ENCODE peak calls at places on chromosome X, in five cellular contexts. K is glutamatergic neuron, H is sigmoid colon, C is IMR-90, G is RWPE1. U is an unnamed sample.

GRCh38 chrX:2781698-2782097 is 29.9 kb downstream of the XG start:
- DNase-seq in H (no peak), C (peak; percentile 2), K (no peak), G (no peak), U (no peak)

GRCh38 chrX:119187298-119187697 is 48.8 kb upstream of the PGRMC1 start:
- DNase-seq in G (no peak), K (no peak), C (no peak), H (no peak), U (no peak)

GRCh38 chrX:123504630-123505270 is 228.1 kb downstream of the THOC2 start:
- DNase-seq in K (no peak), C (no peak), H (no peak), G (no peak), U (no peak)

GRCh38 chrX:110915120-110915519 is 119.5 kb upstream of the CHRDL1 start:
- DNase-seq in K (no peak), H (no peak), G (peak; percentile 20), C (peak; percentile 69), U (no peak)

GRCh38 chrX:135707880-135708279 is 5.6 kb upstream of the CT45A1 start:
- DNase-seq in H (no peak), K (peak; percentile 61), G (no peak), C (no peak), U (no peak)

GRCh38 chrX:130091976-130092522 is 18.2 kb downstream of the ELF4 start:
- DNase-seq in K (no peak), H (no peak), G (no peak), C (no peak), U (no peak)

GRCh38 chrX:39195156-39195555 is 393.9 kb downstream of the MID1IP1 start:
- DNase-seq in H (no peak), G (no peak), C (no peak), K (peak; percentile 47), U (no peak)

GRCh38 chrX:52979993-52980392 is 21.7 kb upstream of the FAM156A start:
- DNase-seq in H (peak; percentile 47), C (no peak), G (no peak), K (no peak), U (no peak)

GRCh38 chrX:38641197-38641596 is 79.9 kb downstream of the TSPAN7 start:
- DNase-seq in C (no peak), H (no peak), K (no peak), G (no peak), U (no peak)

GRCh38 chrX:7110821-7111276 is 36.7 kb upstream of the STS start:
- DNase-seq in H (no peak), K (no peak), G (no peak), C (no peak), U (no peak)

GRCh38 chrX:153981771-153982533 is 9.4 kb downstream of the TMEM187 start:
- DNase-seq in K (no peak), G (no peak), C (no peak), H (no peak), U (no peak)

GRCh38 chrX:146385529-146385928 is 424.0 kb upstream of the CXorf51B start:
- DNase-seq in H (no peak), G (no peak), K (no peak), C (no peak), U (no peak)

GRCh38 chrX:2664497-2664896 is 26.6 kb upstream of the CD99 start:
- DNase-seq in K (no peak), C (peak; percentile 87), G (no peak), H (no peak), U (no peak)

GRCh38 chrX:32868524-32868895 is 342.8 kb downstream of the DMD start:
- DNase-seq in C (no peak), G (no peak), H (no peak), K (no peak), U (no peak)

GRCh38 chrX:112808651-112809050 is 32.0 kb downstream of the AMOT start:
- DNase-seq in G (no peak), H (no peak), C (no peak), K (no peak), U (no peak)

GRCh38 chrX:153640045-153640686 is 6.8 kb upstream of the DUSP9 start:
- DNase-seq in H (no peak), K (no peak), C (no peak), G (no peak), U (peak; percentile 73)

GRCh38 chrX:11266329-11266830 is 26.8 kb upstream of the AMELX start:
- DNase-seq in H (no peak), K (no peak), G (no peak), C (no peak), U (no peak)

GRCh38 chrX:48043056-48043455 is 28.4 kb downstream of the ZNF630 start:
- DNase-seq in K (no peak), H (no peak), G (no peak), C (no peak), U (no peak)

GRCh38 chrX:39476596-39476995 is 621.2 kb downstream of the BCOR start:
- DNase-seq in G (no peak), H (no peak), C (no peak), K (no peak), U (no peak)

GRCh38 chrX:155065035-155065734 is 5.8 kb downstream of the CMC4 start:
- DNase-seq in K (no peak), G (peak; percentile 49), H (no peak), C (peak; percentile 49), U (no peak)

GRCh38 chrX:152399395-152399794 is 51.7 kb downstream of the GABRA3 start:
- DNase-seq in C (no peak), H (no peak), K (no peak), G (no peak), U (no peak)

GRCh38 chrX:129540068-129540653 is at the start of gene OCRL:
- DNase-seq in H (peak; percentile 85), G (peak; percentile 55), K (peak; percentile 76), C (peak; percentile 59), U (peak; percentile 94)

GRCh38 chrX:9464435-9465371 is at the start of gene TBL1X:
- DNase-seq in G (no peak), C (peak; percentile 19), K (peak; percentile 60), H (peak; percentile 74), U (no peak)

GRCh38 chrX:16033336-16033735 is 90.0 kb upstream of the GRPR start:
- DNase-seq in G (no peak), H (no peak), C (peak; percentile 69), K (no peak), U (no peak)

GRCh38 chrX:99933865-99934264 is 476.2 kb downstream of the PCDH19 start:
- DNase-seq in H (no peak), C (no peak), K (no peak), G (no peak), U (no peak)

GRCh38 chrX:79408623-79409322 is 41.6 kb upstream of the ITM2A start:
- DNase-seq in C (no peak), G (no peak), H (no peak), K (no peak), U (no peak)

GRCh38 chrX:44162964-44163475 is 180.5 kb downstream of the EFHC2 start:
- DNase-seq in G (no peak), C (no peak), K (no peak), H (no peak), U (no peak)

GRCh38 chrX:28966335-28966734 is 379.1 kb downstream of the IL1RAPL1 start:
- DNase-seq in H (no peak), K (no peak), C (peak; percentile 23), G (no peak), U (no peak)

GRCh38 chrX:34877451-34877850 is 65.1 kb upstream of the FAM47B start:
- DNase-seq in K (no peak), G (no peak), H (no peak), C (peak; percentile 59), U (no peak)

GRCh38 chrX:140866446-140866845 is 135.9 kb upstream of the SPANXB1 start:
- DNase-seq in H (no peak), K (no peak), G (no peak), C (no peak), U (no peak)

GRCh38 chrX:71131510-71131909 is 13.1 kb downstream of the MED12 start:
- DNase-seq in H (no peak), C (no peak), K (no peak), G (no peak), U (no peak)

GRCh38 chrX:152926279-152926678 is 28.4 kb downstream of the ZNF185 start:
- DNase-seq in K (no peak), G (peak; percentile 69), H (no peak), C (peak; percentile 70), U (no peak)

GRCh38 chrX:31228415-31228832 is 156.6 kb upstream of the FTHL17 start:
- DNase-seq in G (no peak), K (no peak), C (peak; percentile 85), H (peak; percentile 66), U (no peak)

GRCh38 chrX:123424546-123424945 is 240.5 kb downstream of the GRIA3 start:
- DNase-seq in G (no peak), H (no peak), C (peak; percentile 27), K (no peak), U (no peak)

GRCh38 chrX:23637187-23637586 is 30.1 kb upstream of the PRDX4 start:
- DNase-seq in G (no peak), C (no peak), H (no peak), K (no peak), U (no peak)

GRCh38 chrX:153764786-153765137 is 713 bp downstream of the PLXNB3 start:
- DNase-seq in H (peak; percentile 74), K (peak; percentile 7), G (no peak), C (no peak), U (no peak)

GRCh38 chrX:95145848-95146540 is 1472.0 kb downstream of the FAM133A start:
- DNase-seq in C (no peak), K (no peak), H (no peak), G (no peak), U (no peak)
- TF ChIP-seq CTCF in C (no peak), K (no peak), H (no peak), G (no peak), U (no peak)

GRCh38 chrX:149830192-149830873 is 48.6 kb downstream of the MAGEA9 start:
- DNase-seq in C (peak; percentile 17), H (no peak), G (no peak), K (peak; percentile 32), U (no peak)

GRCh38 chrX:149829751-149830191 is 48.0 kb downstream of the MAGEA9 start:
- DNase-seq in K (no peak), H (no peak), C (peak; percentile 24), G (peak; percentile 6), U (no peak)

GRCh38 chrX:149827254-149827653 is 45.5 kb downstream of the MAGEA9 start:
- DNase-seq in G (no peak), K (no peak), C (no peak), H (no peak), U (no peak)

GRCh38 chrX:149825424-149825823 is 43.7 kb downstream of the MAGEA9 start:
- DNase-seq in K (peak; percentile 59), C (no peak), G (no peak), H (no peak), U (no peak)
- TF ChIP-seq CTCF in K (peak; percentile 22), C (peak; percentile 20), G (no peak), H (no peak), U (peak; percentile 59)

DNA sequence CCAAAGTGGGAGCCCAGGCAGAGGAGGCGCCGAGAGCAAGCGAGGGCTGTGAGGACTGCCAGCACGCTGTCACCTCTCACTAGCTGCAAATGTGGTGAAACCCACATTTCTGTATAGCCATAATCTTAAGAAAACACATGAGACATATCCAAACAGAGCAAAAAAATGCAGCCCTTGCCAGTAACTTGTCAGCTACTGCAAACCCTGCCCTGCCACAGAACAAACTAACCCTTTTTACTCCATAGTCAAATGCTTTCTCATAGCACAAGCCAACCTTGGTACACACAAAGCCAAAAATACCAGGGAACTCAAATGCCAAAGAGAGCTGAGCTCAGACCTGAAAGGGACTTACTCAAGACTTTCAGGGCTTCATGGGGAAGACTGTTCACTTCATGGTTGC is 14.9 kb upstream of the NXF3 start:
- DNase-seq in G (no peak), C (no peak), H (no peak), K (no peak), U (no peak)
- TF ChIP-seq CTCF in G (no peak), C (no peak), H (no peak), K (no peak), U (no peak)

GRCh38 chrX:17046478-17047097 is 100.1 kb downstream of the REPS2 start:
- DNase-seq in C (peak; percentile 67), H (peak; percentile 75), G (peak; percentile 32), K (peak; percentile 36), U (no peak)
- TF ChIP-seq CTCF in C (peak; percentile 72), H (peak; percentile 56), G (peak; percentile 66), K (peak; percentile 68), U (peak; percentile 93)

U was measured in chondrocyte.